ENCODE peak calls at places on chromosomes 5 and 9, in four cellular contexts. R, J, H and O are unnamed samples.
A peak's percentile ranks its signal among the peaks of the same experiment; 100 is the strongest.

GRCh38 chr5:45774528-45774927 is 78.3 kb upstream of the HCN1 start:
- DNase-seq in J (no peak), H (no peak), R (no peak), O (peak; percentile 9)

GRCh38 chr9:19470567-19470966 is 61.8 kb downstream of the ACER2 start:
- DNase-seq in R (no peak), J (peak; percentile 83), H (no peak), O (no peak)

GRCh38 chr5:177973066-177973635 is 22.9 kb downstream of the PROP1 start:
- DNase-seq in J (no peak), R (no peak), H (no peak), O (no peak)

GRCh38 chr5:105150324-105150723 is 1587.7 kb upstream of the NUDT12 start:
- DNase-seq in J (no peak), R (no peak), H (no peak), O (no peak)

GRCh38 chr9:76441551-76442322 is 17.2 kb upstream of the GCNT1 start:
- DNase-seq in H (no peak), R (no peak), J (no peak), O (no peak)

GRCh38 chr9:130932220-130933069 is 6.6 kb downstream of the FIBCD1 start:
- DNase-seq in R (no peak), J (no peak), H (no peak), O (no peak)

GRCh38 chr9:127915801-127916664 is 808 bp downstream of the ST6GALNAC4 start:
- DNase-seq in R (no peak), H (no peak), J (no peak), O (peak; percentile 48)

GRCh38 chr9:108815156-108815555 is 40.6 kb downstream of the ACTL7B start:
- DNase-seq in H (no peak), R (no peak), J (no peak), O (no peak)

GRCh38 chr9:112174223-112174964 is 703 bp downstream of the SUSD1 start:
- DNase-seq in J (no peak), H (peak; percentile 69), R (peak; percentile 60), O (no peak)

GRCh38 chr9:91421022-91421765 is 2.4 kb downstream of the NFIL3 start:
- DNase-seq in J (no peak), R (no peak), H (no peak), O (peak; percentile 14)

GRCh38 chr9:113636165-113636564 is 172.6 kb downstream of the RGS3 start:
- DNase-seq in H (no peak), R (no peak), J (no peak), O (no peak)

GRCh38 chr5:115856936-115857524 is 15.3 kb downstream of the AP3S1 start:
- DNase-seq in R (no peak), J (no peak), H (no peak), O (no peak)

GRCh38 chr9:133037775-133038174 is 7.0 kb downstream of the GTF3C5 start:
- DNase-seq in R (no peak), J (no peak), H (no peak), O (no peak)

GRCh38 chr5:88203977-88204735 is 64.5 kb downstream of the TMEM161B start:
- DNase-seq in H (no peak), R (peak; percentile 5), J (no peak), O (no peak)

GRCh38 chr5:142070000-142070399 is 38.6 kb upstream of the NDFIP1 start:
- DNase-seq in H (no peak), J (no peak), R (no peak), O (no peak)

GRCh38 chr9:132456241-132456640 is 46.2 kb downstream of the CFAP77 start:
- DNase-seq in J (no peak), H (no peak), R (no peak), O (no peak)

GRCh38 chr9:34988218-34989055 is 1.1 kb upstream of the DNAJB5 start:
- DNase-seq in J (peak; percentile 61), R (peak; percentile 45), H (no peak), O (peak; percentile 61)

GRCh38 chr5:116378007-116378831 is 196.4 kb downstream of the SEMA6A start:
- DNase-seq in H (no peak), R (no peak), J (no peak), O (no peak)

GRCh38 chr9:137243626-137244485 is 2.8 kb downstream of the TUBB4B start:
- DNase-seq in R (no peak), H (no peak), J (no peak), O (no peak)

GRCh38 chr9:129958771-129959170 is 84.2 kb downstream of the FNBP1 start:
- DNase-seq in J (no peak), R (no peak), H (no peak), O (no peak)

GRCh38 chr5:107213025-107213424 is 457.7 kb downstream of the EFNA5 start:
- DNase-seq in H (no peak), R (no peak), J (no peak), O (no peak)

GRCh38 chr5:112232651-112233050 is 186.4 kb downstream of the EPB41L4A start:
- DNase-seq in H (peak; percentile 65), J (no peak), R (no peak), O (no peak)

GRCh38 chr9:78927099-78927940 is 630.4 kb downstream of the PSAT1 start:
- DNase-seq in H (no peak), R (no peak), J (no peak), O (no peak)

GRCh38 chr9:101354143-101354764 is 30.6 kb downstream of the BAAT start:
- DNase-seq in H (peak; percentile 90), J (no peak), R (no peak), O (no peak)

GRCh38 chr9:126705767-126706697 is 92.3 kb downstream of the LMX1B start:
- DNase-seq in H (peak; percentile 63), J (peak; percentile 15), R (peak; percentile 49), O (peak; percentile 43)

GRCh38 chr5:164057121-164057520 is 551.7 kb downstream of the MAT2B start:
- DNase-seq in H (no peak), J (no peak), R (no peak), O (no peak)

GRCh38 chr5:14110680-14111079 is 32.5 kb upstream of the TRIO start:
- DNase-seq in J (no peak), R (no peak), H (peak; percentile 23), O (no peak)

GRCh38 chr5:132227485-132228240 is at the start of gene P4HA2:
- DNase-seq in R (peak; percentile 6), J (peak; percentile 36), H (peak; percentile 68), O (peak; percentile 81)

GRCh38 chr9:445033-445432 is 230.4 kb downstream of the DOCK8 start:
- DNase-seq in R (no peak), H (peak; percentile 20), J (no peak), O (no peak)

GRCh38 chr9:69809304-69809863 is 11.2 kb upstream of the CFAP95 start:
- DNase-seq in J (no peak), R (no peak), H (no peak), O (no peak)

GRCh38 chr9:5478214-5478613 is 27.9 kb downstream of the CD274 start:
- DNase-seq in R (no peak), J (no peak), H (no peak), O (no peak)

GRCh38 chr5:52864884-52865283 is 77.2 kb downstream of the ITGA1 start:
- DNase-seq in R (no peak), H (peak; percentile 4), J (no peak), O (no peak)

GRCh38 chr9:115395511-115396021 is 277.6 kb upstream of the TNC start:
- DNase-seq in R (no peak), H (no peak), J (no peak), O (no peak)

GRCh38 chr5:180366303-180366702 is 13.2 kb upstream of the GFPT2 start:
- DNase-seq in J (peak; percentile 64), H (no peak), R (no peak), O (peak; percentile 51)

GRCh38 chr5:118687085-118687484 is 301.3 kb downstream of the DTWD2 start:
- DNase-seq in J (no peak), R (no peak), H (no peak), O (no peak)

GRCh38 chr9:25396828-25397227 is 281.4 kb downstream of the TUSC1 start:
- DNase-seq in H (no peak), J (no peak), R (no peak), O (no peak)